ENCODE peak calls at places on chromosomes 2 and 18, in four cellular contexts. H is SK-N-SH, W is body of pancreas, G is IMR-90. Y is an unnamed sample. For H3K9me3, the result is how much of the 10 kb centered on the place peaks cover.

GRCh38 chr18:76354348-76354747 is 140.7 kb downstream of the ZNF516 start:
- DNase-seq in W (no peak), G (peak), H (no peak), Y (no peak)

GRCh38 chr2:43192039-43192438 is 34.4 kb downstream of the ZFP36L2 start:
- DNase-seq in G (no peak), H (no peak), W (no peak), Y (no peak)

GRCh38 chr18:35732652-35733051 is 151.1 kb downstream of the GALNT1 start:
- DNase-seq in H (no peak), G (peak), W (no peak), Y (no peak)

GRCh38 chr2:212299333-212299732 is 239.3 kb downstream of the ERBB4 start:
- DNase-seq in H (no peak), W (no peak), G (no peak), Y (no peak)

GRCh38 chr2:36578343-36579296 is 19.3 kb downstream of the FEZ2 start:
- DNase-seq in H (no peak), W (peak), G (no peak), Y (no peak)

GRCh38 chr2:88458633-88459032 is 6.1 kb upstream of the FOXI3 start:
- DNase-seq in G (no peak), W (no peak), H (no peak), Y (no peak)

GRCh38 chr2:219045937-219046550 is 4.7 kb upstream of the CFAP65 start:
- DNase-seq in G (peak), W (peak), H (no peak), Y (no peak)

GRCh38 chr18:26383454-26384270 is 157.4 kb downstream of the TAF4B start:
- DNase-seq in H (peak), W (no peak), G (peak), Y (no peak)

GRCh38 chr2:58595714-58596113 is 354.6 kb upstream of the FANCL start:
- DNase-seq in G (no peak), H (no peak), W (no peak), Y (no peak)

GRCh38 chr18:25557006-25557405 is 205.0 kb upstream of the ZNF521 start:
- DNase-seq in G (no peak), H (no peak), W (no peak), Y (no peak)

GRCh38 chr18:77132369-77133050 is at the start of gene MBP:
- DNase-seq in H (peak), W (peak), G (no peak), Y (no peak)

GRCh38 chr2:219155054-219155644 is 5.5 kb downstream of the NHEJ1 start:
- DNase-seq in W (peak), G (peak), H (peak), Y (peak)

GRCh38 chr2:185757356-185757755 is 18.8 kb downstream of the FSIP2 start:
- DNase-seq in H (no peak), G (peak), W (no peak), Y (no peak)

GRCh38 chr2:113080134-113080533 is 12.4 kb downstream of the IL1F10 start:
- DNase-seq in W (peak), G (no peak), H (peak), Y (peak)

GRCh38 chr2:71000780-71001591 is 6.3 kb upstream of the TEX261 start:
- DNase-seq in G (peak), H (peak), W (peak), Y (peak)

GRCh38 chr2:636649-637405 is 40.4 kb downstream of the TMEM18 start:
- DNase-seq in W (peak), G (peak), H (peak), Y (peak)

GRCh38 chr18:79384151-79384807 is 11.5 kb upstream of the NFATC1 start:
- DNase-seq in W (no peak), G (no peak), H (peak), Y (no peak)

GRCh38 chr2:187302146-187302545 is 145.9 kb downstream of the CALCRL start:
- DNase-seq in G (peak), H (no peak), W (no peak), Y (no peak)

GRCh38 chr2:15334650-15335326 is 226.3 kb downstream of the NBAS start:
- DNase-seq in H (no peak), G (peak), W (no peak), Y (no peak)

GRCh38 chr18:62644773-62645172 is 70.6 kb upstream of the PHLPP1 start:
- DNase-seq in W (no peak), G (no peak), H (no peak), Y (no peak)

GRCh38 chr2:177604291-177605065 is 211.9 kb downstream of the AGPS start:
- DNase-seq in G (peak), H (peak), W (no peak), Y (peak)

GRCh38 chr2:187299122-187299906 is 148.7 kb downstream of the CALCRL start:
- DNase-seq in W (no peak), G (no peak), H (peak), Y (no peak)

GRCh38 chr2:27893031-27893430 is 2.5 kb downstream of the BABAM2 start:
- DNase-seq in G (no peak), H (no peak), W (no peak), Y (no peak)

GRCh38 chr2:110114007-110114591 is 1.5 kb downstream of the MALL start:
- DNase-seq in G (no peak), W (peak), H (no peak), Y (no peak)

GRCh38 chr2:65320042-65320711 is 92.5 kb downstream of the ACTR2 start:
- DNase-seq in G (peak), W (no peak), H (no peak), Y (no peak)

GRCh38 chr18:46377557-46377956 is 273.4 kb downstream of the HAUS1 start:
- DNase-seq in W (no peak), G (no peak), H (no peak), Y (no peak)

GRCh38 chr2:45205480-45205879 is 196.2 kb upstream of the SIX2 start:
- DNase-seq in H (no peak), W (no peak), G (no peak), Y (no peak)

GRCh38 chr2:194610297-194610696 is 1046.7 kb upstream of the SLC39A10 start:
- DNase-seq in W (no peak), H (no peak), G (no peak), Y (no peak)
- H3K9me3 ChIP-seq in W (under half), H (under half), G (under half), Y (under half)

DNA sequence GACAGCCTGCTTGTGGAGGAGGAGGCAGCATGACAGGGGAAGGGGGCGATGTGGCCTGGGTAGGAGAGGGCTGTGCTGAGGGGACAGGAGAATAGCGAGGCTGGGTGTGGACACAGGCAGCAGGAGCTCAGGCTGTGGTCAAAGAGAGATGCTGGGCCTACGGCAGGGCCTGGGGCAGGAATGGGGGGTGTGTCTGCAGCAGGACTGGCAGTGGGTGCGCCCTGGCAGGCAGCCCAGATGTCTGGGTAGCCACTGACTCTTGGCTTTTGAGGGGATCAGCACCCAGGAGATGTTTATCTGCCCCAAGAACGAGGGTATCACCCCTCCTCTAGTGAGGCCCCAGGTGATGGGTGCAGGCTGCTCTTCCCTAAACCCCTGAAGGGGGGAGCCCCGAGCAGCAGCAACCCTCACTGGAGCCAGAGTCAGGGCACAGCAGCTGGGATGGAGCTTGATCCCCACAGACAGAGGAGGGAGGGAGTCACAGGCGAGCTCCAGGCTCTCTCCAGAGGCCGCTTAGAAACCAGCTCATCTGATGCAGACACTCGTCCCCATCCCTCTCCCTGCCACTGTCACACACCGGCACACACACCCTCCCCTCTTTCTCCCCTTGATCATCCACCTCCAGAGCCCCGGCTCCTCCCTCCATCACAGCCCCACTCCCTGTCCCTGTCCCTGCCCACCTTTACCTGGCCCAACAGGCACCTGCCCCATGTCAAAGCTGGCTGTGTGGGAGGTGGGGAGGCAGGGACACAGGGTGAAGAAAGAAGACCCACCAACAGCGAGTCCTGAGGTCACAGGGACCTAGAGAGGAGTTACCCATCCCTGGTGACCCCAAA is 29.8 kb upstream of the TNS1 start:
- DNase-seq in G (no peak), W (no peak), H (peak), Y (no peak)
- TF ChIP-seq CTCF in G (no peak), W (no peak), H (no peak), Y (no peak)

GRCh38 chr2:160210599-160211138 is 10.6 kb upstream of the ITGB6 start:
- DNase-seq in H (peak), W (peak), G (peak), Y (peak)
- H3K27ac ChIP-seq in H (peak), W (no peak), G (peak), Y (no peak)

GRCh38 chr2:11891591-11891990 is 145.2 kb downstream of the LPIN1 start:
- DNase-seq in H (no peak), G (no peak), W (no peak), Y (no peak)

GRCh38 chr2:11889101-11889850 is 142.8 kb downstream of the LPIN1 start:
- DNase-seq in G (no peak), H (no peak), W (no peak), Y (no peak)

GRCh38 chr2:11891028-11891427 is 144.6 kb downstream of the LPIN1 start:
- DNase-seq in G (no peak), W (no peak), H (no peak), Y (no peak)

GRCh38 chr2:11889854-11890253 is 143.4 kb downstream of the LPIN1 start:
- DNase-seq in G (no peak), W (no peak), H (no peak), Y (no peak)

DNA sequence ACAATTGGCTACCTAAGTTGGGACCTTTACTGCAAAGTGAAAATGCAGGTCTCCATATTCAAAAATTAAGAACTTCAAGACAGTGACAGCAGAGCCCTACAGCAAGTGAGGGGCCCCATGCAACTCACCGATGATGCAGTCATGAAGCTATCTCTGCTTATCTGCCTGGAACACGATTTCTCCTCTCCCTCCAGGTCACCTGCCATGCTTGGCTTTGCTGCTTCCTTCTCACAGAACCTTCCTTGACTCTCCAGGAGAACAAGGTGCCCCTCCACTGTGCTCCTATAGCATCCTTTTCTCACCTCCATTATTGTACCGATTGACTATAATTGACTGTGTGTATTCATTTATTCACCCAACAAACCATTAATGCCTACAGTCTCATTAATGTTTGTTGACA is 145.6 kb downstream of the LPIN1 start:
- DNase-seq in H (no peak), G (no peak), W (no peak), Y (no peak)
- H3K9me3 ChIP-seq in H (under half), G (under half), W (under half), Y (under half)

GRCh38 chr2:236236559-236237450 is 27.4 kb downstream of the ASB18 start:
- DNase-seq in W (no peak), G (no peak), H (peak), Y (no peak)
- TF ChIP-seq CTCF in W (no peak), G (no peak), H (peak), Y (no peak)

Y was measured in WERI-Rb-1.